ENCODE peak calls at places on chromosomes 13 and 19, in five cellular contexts. F is endothelial cell; U is Calu3; X is activated naive CD8-positive, alpha-beta T cell treated with anti-CD3 and anti-CD28 coated beads, Interleukin-2, amount 50 U/mL, for 24 hours; B is NCI-H1092. H is an unnamed sample.

GRCh38 chr19:33432408-33433170 is 59.1 kb downstream of the CEBPG start:
- DNase-seq in F (no peak), U (no peak), X (no peak), B (peak; percentile 17), H (no peak)

GRCh38 chr13:60439201-60439600 is 42.2 kb downstream of the TDRD3 start:
- DNase-seq in F (no peak), U (no peak), X (no peak), B (no peak), H (no peak)

GRCh38 chr19:6828306-6828697 is 55.8 kb downstream of the VAV1 start:
- DNase-seq in F (no peak), U (peak; percentile 55), X (no peak), B (no peak), H (peak; percentile 86)

GRCh38 chr13:102724923-102725322 is 30.1 kb upstream of the METTL21C start:
- DNase-seq in F (no peak), U (peak; percentile 2), X (no peak), B (peak; percentile 27), H (no peak)

GRCh38 chr13:35162420-35162819 is 220.3 kb downstream of the NBEA start:
- DNase-seq in F (no peak), U (no peak), X (no peak), B (no peak), H (no peak)

GRCh38 chr19:7393934-7394508 is 45.3 kb downstream of the ARHGEF18 start:
- DNase-seq in F (no peak), U (no peak), X (no peak), B (no peak), H (no peak)

GRCh38 chr19:27744926-27745844 is 1467.8 kb downstream of the UQCRFS1 start:
- DNase-seq in F (no peak), U (no peak), X (no peak), B (no peak), H (peak; percentile 13)

GRCh38 chr13:31046711-31047279 is 114.3 kb downstream of the TEX26 start:
- DNase-seq in F (no peak), U (no peak), X (no peak), B (peak; percentile 87), H (no peak)

GRCh38 chr19:35144600-35145436 is 1.8 kb downstream of the FXYD7 start:
- DNase-seq in F (peak; percentile 14), U (peak; percentile 93), X (no peak), B (no peak), H (peak; percentile 87)

GRCh38 chr13:97141564-97142005 is 80.5 kb upstream of the MBNL2 start:
- DNase-seq in F (peak; percentile 18), U (peak; percentile 56), X (peak; percentile 11), B (no peak), H (peak; percentile 72)

GRCh38 chr13:65236841-65237418 is 1993.2 kb downstream of the PCDH9 start:
- DNase-seq in F (no peak), U (no peak), X (no peak), B (no peak), H (no peak)

GRCh38 chr19:5070390-5070789 is 101.5 kb downstream of the KDM4B start:
- DNase-seq in F (no peak), U (no peak), X (no peak), B (no peak), H (no peak)

GRCh38 chr19:5554828-5555227 is 12.9 kb downstream of the TINCR start:
- DNase-seq in F (no peak), U (no peak), X (no peak), B (no peak), H (no peak)

GRCh38 chr19:47280183-47280797 is 5.6 kb downstream of the INAFM1 start:
- DNase-seq in F (peak; percentile 61), U (peak; percentile 66), X (peak; percentile 69), B (no peak), H (peak; percentile 85)